ENCODE peak calls at places on chromosomes 12 and 14, in six cellular contexts. V, P, K, M, X and C are unnamed samples.

GRCh38 chr12:6443361-6443983 is 1.3 kb upstream of the CD27 start:
- DNase-seq in V (no peak), P (no peak), K (no peak), M (no peak), X (no peak), C (no peak)

GRCh38 chr12:31773867-31774266 is 45.0 kb upstream of the AMN1 start:
- DNase-seq in V (no peak), P (peak), K (no peak), M (no peak), X (peak), C (no peak)

GRCh38 chr12:108021129-108021528 is 108.0 kb upstream of the WSCD2 start:
- DNase-seq in V (no peak), P (no peak), K (no peak), M (no peak), X (no peak), C (no peak)

GRCh38 chr14:74936151-74936550 is 13.1 kb upstream of the RPS6KL1 start:
- DNase-seq in V (no peak), P (no peak), K (no peak), M (no peak), X (no peak), C (no peak)

GRCh38 chr12:120229583-120230325 is 28.8 kb upstream of the RPLP0 start:
- DNase-seq in V (no peak), P (no peak), K (no peak), M (no peak), X (peak), C (peak)

GRCh38 chr12:101793401-101793800 is 37.4 kb downstream of the GNPTAB start:
- DNase-seq in V (no peak), P (no peak), K (no peak), M (peak), X (peak), C (no peak)

GRCh38 chr12:79252358-79253075 is 387.9 kb downstream of the SYT1 start:
- DNase-seq in V (no peak), P (no peak), K (no peak), M (no peak), X (peak), C (no peak)

GRCh38 chr12:10889226-10889625 is 5.2 kb upstream of the PRH1 start:
- DNase-seq in V (no peak), P (no peak), K (no peak), M (no peak), X (no peak), C (no peak)

GRCh38 chr12:4242595-4242994 is 31.0 kb upstream of the CCND2 start:
- DNase-seq in V (no peak), P (no peak), K (no peak), M (no peak), X (no peak), C (no peak)

GRCh38 chr12:130975116-130975515 is 21.4 kb downstream of the ADGRD1 start:
- DNase-seq in V (no peak), P (no peak), K (no peak), M (no peak), X (no peak), C (no peak)

GRCh38 chr12:132210223-132211055 is 66.2 kb downstream of the NOC4L start:
- DNase-seq in V (no peak), P (no peak), K (no peak), M (no peak), X (no peak), C (no peak)

GRCh38 chr14:102630405-102630804 is 38.0 kb downstream of the RCOR1 start:
- DNase-seq in V (no peak), P (no peak), K (no peak), M (no peak), X (no peak), C (no peak)

GRCh38 chr14:93648440-93649168 is 139.7 kb downstream of the PRIMA1 start:
- DNase-seq in V (no peak), P (no peak), K (no peak), M (no peak), X (peak), C (no peak)

GRCh38 chr14:69652942-69653680 is 41.7 kb downstream of the SUSD6 start:
- DNase-seq in V (no peak), P (no peak), K (no peak), M (no peak), X (no peak), C (no peak)

GRCh38 chr12:27821259-27821973 is 41.4 kb upstream of the MANSC4 start:
- DNase-seq in V (no peak), P (peak), K (peak), M (peak), X (peak), C (peak)

GRCh38 chr12:53066594-53066978 is 12.6 kb downstream of the SPRYD3 start:
- DNase-seq in V (no peak), P (no peak), K (peak), M (no peak), X (no peak), C (peak)

GRCh38 chr12:13024151-13024946 is 19.8 kb upstream of the FAM234B start:
- DNase-seq in V (no peak), P (no peak), K (peak), M (peak), X (peak), C (peak)

GRCh38 chr12:58922849-58923248 is 2.5 kb upstream of the LRIG3 start:
- DNase-seq in V (no peak), P (no peak), K (no peak), M (no peak), X (peak), C (peak)

GRCh38 chr12:45049912-45050318 is 984 bp downstream of the DBX2 start:
- DNase-seq in V (no peak), P (no peak), K (no peak), M (no peak), X (peak), C (no peak)

GRCh38 chr14:90743826-90744225 is 72.4 kb downstream of the TTC7B start:
- DNase-seq in V (no peak), P (no peak), K (no peak), M (no peak), X (no peak), C (no peak)

GRCh38 chr14:72559227-72559626 is 334.7 kb downstream of the DPF3 start:
- DNase-seq in V (no peak), P (no peak), K (no peak), M (no peak), X (peak), C (no peak)

GRCh38 chr14:72544615-72545387 is 349.1 kb downstream of the DPF3 start:
- DNase-seq in V (no peak), P (no peak), K (no peak), M (no peak), X (no peak), C (no peak)

GRCh38 chr14:100891051-100891450 is 12.5 kb downstream of the RTL1 start:
- DNase-seq in V (no peak), P (no peak), K (peak), M (no peak), X (no peak), C (no peak)

GRCh38 chr14:69320581-69321365 is 60.8 kb downstream of the GALNT16 start:
- DNase-seq in V (no peak), P (no peak), K (no peak), M (no peak), X (no peak), C (no peak)

GRCh38 chr12:32603858-32604257 is 75.2 kb upstream of the DNM1L start:
- DNase-seq in V (no peak), P (no peak), K (no peak), M (no peak), X (peak), C (no peak)

GRCh38 chr14:57641776-57642175 is 148.1 kb upstream of the CCDC198 start:
- DNase-seq in V (no peak), P (no peak), K (no peak), M (no peak), X (no peak), C (no peak)

GRCh38 chr12:70774055-70774454 is 136.8 kb upstream of the PTPRB start:
- DNase-seq in V (no peak), P (no peak), K (no peak), M (no peak), X (peak), C (no peak)

GRCh38 chr12:21773263-21773741 is 1.2 kb downstream of the KCNJ8 start:
- DNase-seq in V (no peak), P (peak), K (peak), M (no peak), X (peak), C (no peak)